ENCODE peak calls at places on chromosome 15, in six cellular contexts. U is caudate nucleus; J is H9; O is MV-4-11; S is HT1080; Z is stimulated activated CD8-positive, alpha-beta memory T cell treated with anti-CD3 and anti-CD28 coated beads, Interleukin-7, amount 100 ng/mL, for 24 hours. T is an unnamed sample.

GRCh38 chr15:47415539-47415971 is 301.8 kb upstream of the SEMA6D start:
- DNase-seq in U (no peak), J (no peak), O (no peak), S (no peak), Z (no peak), T (no peak)

GRCh38 chr15:82648257-82649103 is 1.3 kb upstream of the CPEB1 start:
- DNase-seq in U (no peak), J (peak), O (no peak), S (no peak), Z (no peak), T (no peak)

GRCh38 chr15:48309740-48310139 is 21.5 kb upstream of the DUT start:
- DNase-seq in U (no peak), J (no peak), O (no peak), S (no peak), Z (no peak), T (no peak)

GRCh38 chr15:50774450-50774849 is 8.9 kb upstream of the SPPL2A start:
- DNase-seq in U (no peak), J (no peak), O (peak), S (no peak), Z (no peak), T (peak)

GRCh38 chr15:90015749-90016148 is 14.6 kb downstream of the ZNF710 start:
- DNase-seq in U (no peak), J (no peak), O (no peak), S (no peak), Z (no peak), T (no peak)

GRCh38 chr15:47513496-47513895 is 203.8 kb upstream of the SEMA6D start:
- DNase-seq in U (no peak), J (no peak), O (no peak), S (no peak), Z (no peak), T (no peak)

GRCh38 chr15:76999996-77000395 is 5.1 kb downstream of the PSTPIP1 start:
- DNase-seq in U (no peak), J (no peak), O (no peak), S (no peak), Z (no peak), T (no peak)

GRCh38 chr15:24898715-24899278 is 56.0 kb upstream of the SNRPN start:
- DNase-seq in U (no peak), J (peak), O (no peak), S (no peak), Z (no peak), T (no peak)

GRCh38 chr15:74610302-74610951 is 5.2 kb upstream of the CLK3 start:
- DNase-seq in U (no peak), J (no peak), O (peak), S (no peak), Z (no peak), T (peak)

GRCh38 chr15:38391186-38391585 is 62.7 kb upstream of the FAM98B start:
- DNase-seq in U (no peak), J (no peak), O (no peak), S (no peak), Z (no peak), T (no peak)

GRCh38 chr15:66935121-66935520 is 130.3 kb upstream of the SMAD3 start:
- DNase-seq in U (no peak), J (no peak), O (no peak), S (no peak), Z (no peak), T (no peak)

GRCh38 chr15:35728176-35728938 is 182.4 kb upstream of the DPH6 start:
- DNase-seq in U (no peak), J (no peak), O (no peak), S (no peak), Z (no peak), T (no peak)

GRCh38 chr15:96064351-96064756 is 266.1 kb upstream of the NR2F2 start:
- DNase-seq in U (no peak), J (no peak), O (peak), S (peak), Z (no peak), T (no peak)

GRCh38 chr15:91561371-91562100 is 292.0 kb upstream of the SLCO3A1 start:
- DNase-seq in U (no peak), J (no peak), O (peak), S (peak), Z (no peak), T (no peak)

GRCh38 chr15:65856821-65857455 is 12.4 kb upstream of the RAB11A start:
- DNase-seq in U (no peak), J (peak), O (peak), S (peak), Z (peak), T (peak)

GRCh38 chr15:80403712-80404056 is 498 bp upstream of the ARNT2 start:
- DNase-seq in U (peak), J (peak), O (no peak), S (no peak), Z (no peak), T (no peak)

GRCh38 chr15:47737424-47737823 is 20.1 kb downstream of the SEMA6D start:
- DNase-seq in U (no peak), J (no peak), O (peak), S (no peak), Z (no peak), T (no peak)

GRCh38 chr15:38705421-38706219 is 141.0 kb upstream of the RASGRP1 start:
- DNase-seq in U (no peak), J (no peak), O (no peak), S (no peak), Z (no peak), T (no peak)

GRCh38 chr15:50828610-50829206 is 63.2 kb upstream of the SPPL2A start:
- DNase-seq in U (no peak), J (no peak), O (peak), S (peak), Z (no peak), T (peak)

GRCh38 chr15:70284438-70285214 is 186.9 kb upstream of the TLE3 start:
- DNase-seq in U (no peak), J (no peak), O (peak), S (no peak), Z (no peak), T (no peak)

GRCh38 chr15:80118956-80119355 is 33.8 kb upstream of the FAH start:
- DNase-seq in U (no peak), J (no peak), O (no peak), S (no peak), Z (no peak), T (no peak)

GRCh38 chr15:31457631-31458526 is 131.2 kb downstream of the KLF13 start:
- DNase-seq in U (no peak), J (peak), O (no peak), S (peak), Z (no peak), T (no peak)